ENCODE peak calls at places on chromosomes 11 and 22, in six cellular contexts. K, Q, G, H, Z and D are unnamed samples.
A peak's percentile ranks its signal among the peaks of the same experiment; 100 is the strongest.

GRCh38 chr11:48017105-48017874 is 36.9 kb downstream of the PTPRJ start:
- DNase-seq in K (no peak), G (no peak), H (no peak), Q (no peak), Z (no peak), D (no peak)

GRCh38 chr22:17964647-17965046 is 59.7 kb downstream of the MICAL3 start:
- DNase-seq in H (no peak), G (no peak), K (no peak), Z (no peak), Q (no peak), D (no peak)

GRCh38 chr11:14611939-14612338 is 31.7 kb upstream of the PDE3B start:
- DNase-seq in Z (no peak), H (no peak), K (no peak), Q (no peak), G (no peak), D (no peak)

GRCh38 chr11:75350122-75350742 is 1.2 kb downstream of the ARRB1 start:
- DNase-seq in G (no peak), H (no peak), Q (no peak), K (no peak), Z (no peak), D (no peak)

GRCh38 chr22:50548046-50548912 is 2.6 kb downstream of the KLHDC7B start:
- DNase-seq in H (peak; percentile 61), K (no peak), Z (no peak), Q (no peak), G (no peak), D (no peak)

GRCh38 chr11:15370774-15371173 is 256.1 kb downstream of the INSC start:
- DNase-seq in Z (no peak), H (no peak), Q (no peak), G (no peak), K (no peak), D (no peak)

GRCh38 chr11:46336781-46337180 is 10.5 kb upstream of the DGKZ start:
- DNase-seq in K (no peak), G (no peak), H (no peak), Q (no peak), Z (peak; percentile 70), D (no peak)

GRCh38 chr11:10222399-10222798 is 71.6 kb downstream of the SBF2 start:
- DNase-seq in G (no peak), H (no peak), K (no peak), Q (no peak), Z (no peak), D (no peak)

GRCh38 chr11:17611503-17612220 is 64.6 kb downstream of the OTOG start:
- DNase-seq in H (no peak), K (no peak), Z (no peak), G (no peak), Q (no peak), D (no peak)

GRCh38 chr11:44894217-44894617 is 56.5 kb downstream of the TP53I11 start:
- DNase-seq in H (peak; percentile 92), Z (peak; percentile 83), Q (peak; percentile 69), K (peak; percentile 92), G (peak; percentile 24), D (peak; percentile 78)

GRCh38 chr11:75164318-75164827 is 13.5 kb downstream of the SLCO2B1 start:
- DNase-seq in Q (no peak), K (no peak), G (peak; percentile 47), H (no peak), Z (no peak), D (no peak)

GRCh38 chr22:50179937-50180726 is 5.6 kb upstream of the TRABD start:
- DNase-seq in H (no peak), K (no peak), Z (no peak), G (no peak), Q (no peak), D (no peak)

GRCh38 chr11:117686711-117687110 is 110.3 kb downstream of the DSCAML1 start:
- DNase-seq in G (no peak), Z (no peak), K (no peak), H (no peak), Q (no peak), D (no peak)

GRCh38 chr11:17263803-17264202 is 12.7 kb upstream of the NUCB2 start:
- DNase-seq in H (no peak), K (no peak), Z (no peak), Q (no peak), G (no peak), D (no peak)

GRCh38 chr11:35682230-35683195 is 19.9 kb downstream of the TRIM44 start:
- DNase-seq in Q (peak; percentile 10), K (no peak), H (no peak), G (no peak), Z (no peak), D (no peak)

GRCh38 chr11:41497974-41498373 is 38.5 kb upstream of the LRRC4C start:
- DNase-seq in Z (no peak), K (peak; percentile 23), H (peak; percentile 46), G (no peak), Q (no peak), D (no peak)

GRCh38 chr22:30204015-30204741 is 42.4 kb downstream of the LIF start:
- DNase-seq in K (no peak), H (no peak), G (no peak), Q (no peak), Z (no peak), D (no peak)

GRCh38 chr11:116517077-116517476 is 255.7 kb downstream of the BUD13 start:
- DNase-seq in Z (no peak), G (no peak), K (no peak), Q (no peak), H (no peak), D (no peak)

GRCh38 chr11:24637520-24637919 is 140.7 kb downstream of the LUZP2 start:
- DNase-seq in Q (no peak), H (no peak), K (peak; percentile 23), G (no peak), Z (no peak), D (no peak)

GRCh38 chr11:6096417-6096816 is 11.1 kb upstream of the OR56B4 start:
- DNase-seq in K (no peak), G (no peak), Z (no peak), Q (peak; percentile 40), H (no peak), D (no peak)

GRCh38 chr11:88886796-88887195 is 179.0 kb downstream of the GRM5 start:
- DNase-seq in K (peak; percentile 57), G (peak; percentile 40), Q (peak; percentile 39), H (peak; percentile 63), Z (peak; percentile 6), D (peak; percentile 57)

GRCh38 chr11:117421471-117421870 is 93.8 kb downstream of the CEP164 start:
- DNase-seq in Q (no peak), G (no peak), K (no peak), Z (no peak), H (no peak), D (no peak)

GRCh38 chr11:26247340-26247739 is 84.6 kb upstream of the ANO3 start:
- DNase-seq in G (no peak), H (no peak), Q (no peak), K (no peak), Z (no peak), D (no peak)

GRCh38 chr11:78256962-78257361 is 68.2 kb downstream of the USP35 start:
- DNase-seq in Z (peak; percentile 54), K (no peak), Q (peak; percentile 91), G (no peak), H (no peak), D (no peak)

GRCh38 chr22:20441631-20442484 is 4.2 kb upstream of the SCARF2 start:
- DNase-seq in H (no peak), G (no peak), Z (no peak), Q (no peak), K (no peak), D (no peak)

GRCh38 chr11:1559103-1559951 is 12.7 kb downstream of the DUSP8 start:
- DNase-seq in G (no peak), Z (no peak), Q (no peak), H (peak; percentile 80), K (peak; percentile 75), D (peak; percentile 65)

GRCh38 chr11:1555713-1556153 is 16.3 kb downstream of the DUSP8 start:
- DNase-seq in H (no peak), Q (no peak), Z (no peak), K (no peak), G (no peak), D (no peak)

GRCh38 chr11:1557904-1558831 is 13.9 kb downstream of the DUSP8 start:
- DNase-seq in H (no peak), K (no peak), Z (no peak), Q (no peak), G (no peak), D (peak; percentile 71)

GRCh38 chr11:1556278-1557167 is 15.5 kb downstream of the DUSP8 start:
- DNase-seq in Z (no peak), Q (no peak), G (no peak), K (no peak), H (peak; percentile 56), D (no peak)

GRCh38 chr11:1557168-1557884 is 14.7 kb downstream of the DUSP8 start:
- DNase-seq in H (no peak), G (no peak), Z (no peak), K (no peak), Q (no peak), D (no peak)
- TF ChIP-seq JUN in H (no peak), G (no peak), Z (no peak), K (no peak), Q (no peak), D (no peak)

GRCh38 chr22:22045576-22046335 is 63.2 kb upstream of the TOP3B start:
- DNase-seq in G (no peak), Z (no peak), K (no peak), H (no peak), Q (no peak), D (no peak)
- TF ChIP-seq JUN in G (no peak), Z (no peak), K (no peak), H (no peak), Q (no peak), D (no peak)

DNA sequence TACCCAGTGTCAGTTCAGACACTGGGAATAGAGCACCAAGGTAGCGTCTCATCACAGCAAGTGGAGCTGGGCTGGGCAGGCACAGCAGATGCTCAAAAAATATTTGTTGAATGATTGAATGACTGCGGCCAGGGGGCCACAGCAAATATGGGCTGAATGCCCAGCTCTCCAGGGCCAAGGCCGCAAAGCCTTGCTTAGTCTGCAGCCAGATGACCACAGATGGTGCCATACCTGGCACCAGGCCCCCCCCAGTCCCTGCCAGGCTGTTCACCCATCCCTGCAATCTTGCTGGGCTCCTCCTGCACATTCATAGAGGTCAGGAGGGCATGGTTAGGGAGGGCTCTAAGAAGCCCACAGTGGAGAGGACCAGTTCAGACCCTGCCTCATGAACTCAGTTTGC is 32.9 kb downstream of the ZC3H7B start:
- DNase-seq in H (no peak), Z (no peak), K (no peak), Q (no peak), G (no peak), D (no peak)
- TF ChIP-seq JUN in H (no peak), Z (no peak), K (no peak), Q (no peak), G (no peak), D (no peak)

GRCh38 chr22:48403521-48403921 is 1424.2 kb downstream of the BRD1 start:
- DNase-seq in Q (no peak), H (peak; percentile 33), Z (no peak), K (no peak), G (no peak), D (no peak)

GRCh38 chr22:48404801-48405447 is 1422.7 kb downstream of the BRD1 start:
- DNase-seq in G (no peak), H (peak; percentile 26), Z (no peak), K (no peak), Q (no peak), D (no peak)

GRCh38 chr22:48405741-48406140 is 1421.9 kb downstream of the BRD1 start:
- DNase-seq in Z (no peak), G (no peak), H (no peak), Q (no peak), K (no peak), D (peak; percentile 95)

GRCh38 chr22:48402591-48403031 is 1425.1 kb downstream of the BRD1 start:
- DNase-seq in K (no peak), Z (no peak), Q (no peak), H (peak; percentile 38), G (no peak), D (no peak)

GRCh38 chr22:48404004-48404403 is 1423.7 kb downstream of the BRD1 start:
- DNase-seq in K (no peak), G (no peak), Z (no peak), Q (no peak), H (no peak), D (no peak)
- TF ChIP-seq JUN in K (no peak), G (no peak), Z (no peak), Q (no peak), H (no peak), D (no peak)